ENCODE peak calls at places on chromosomes 2 and 18, in seven cellular contexts. V is GM12865, N is BE2C, S is AG10803, H is AG04449, A is astrocyte, G is PC-9. R is an unnamed sample.

GRCh38 chr2:231987088-231987788 is 25.7 kb downstream of the DIS3L2 start:
- DNase-seq in V (no peak), N (no peak), S (peak; percentile 67), H (no peak), A (peak; percentile 57), G (no peak), R (no peak)

GRCh38 chr18:13530879-13531387 is 195.4 kb downstream of the FAM210A start:
- DNase-seq in V (peak; percentile 41), N (peak; percentile 26), S (peak; percentile 75), H (peak; percentile 10), A (peak; percentile 53), G (no peak), R (no peak)

GRCh38 chr2:176132397-176133086 is 3.0 kb downstream of the HOXD8 start:
- DNase-seq in V (no peak), N (no peak), S (peak; percentile 67), H (no peak), A (no peak), G (no peak), R (no peak)

GRCh38 chr2:192254444-192254843 is 59.7 kb upstream of the TMEFF2 start:
- DNase-seq in V (no peak), N (no peak), S (no peak), H (no peak), A (no peak), G (no peak), R (no peak)

GRCh38 chr2:222548997-222549396 is 106.9 kb downstream of the FARSB start:
- DNase-seq in V (no peak), N (no peak), S (peak; percentile 18), H (no peak), A (peak; percentile 11), G (no peak), R (no peak)

GRCh38 chr2:127932199-127932877 is 46.6 kb upstream of the AMMECR1L start:
- DNase-seq in V (no peak), N (no peak), S (peak; percentile 72), H (peak; percentile 9), A (peak; percentile 48), G (peak; percentile 85), R (no peak)

GRCh38 chr2:219609149-219609750 is 11.6 kb downstream of the STK11IP start:
- DNase-seq in V (no peak), N (no peak), S (no peak), H (no peak), A (no peak), G (no peak), R (no peak)

GRCh38 chr2:15845737-15846405 is 94.5 kb upstream of the MYCN start:
- DNase-seq in V (no peak), N (no peak), S (no peak), H (no peak), A (no peak), G (no peak), R (no peak)

GRCh38 chr2:65420712-65421431 is 11.5 kb downstream of the SPRED2 start:
- DNase-seq in V (peak; percentile 58), N (no peak), S (peak; percentile 58), H (no peak), A (peak; percentile 58), G (peak; percentile 64), R (no peak)

GRCh38 chr2:207974214-207974600 is 51.1 kb downstream of the PLEKHM3 start:
- DNase-seq in V (no peak), N (no peak), S (no peak), H (no peak), A (no peak), G (peak; percentile 88), R (no peak)

GRCh38 chr2:203859030-203859854 is 8.3 kb upstream of the CTLA4 start:
- DNase-seq in V (no peak), N (no peak), S (no peak), H (no peak), A (no peak), G (no peak), R (no peak)

GRCh38 chr2:15415748-15416147 is 145.4 kb downstream of the NBAS start:
- DNase-seq in V (no peak), N (no peak), S (no peak), H (no peak), A (no peak), G (no peak), R (no peak)

DNA sequence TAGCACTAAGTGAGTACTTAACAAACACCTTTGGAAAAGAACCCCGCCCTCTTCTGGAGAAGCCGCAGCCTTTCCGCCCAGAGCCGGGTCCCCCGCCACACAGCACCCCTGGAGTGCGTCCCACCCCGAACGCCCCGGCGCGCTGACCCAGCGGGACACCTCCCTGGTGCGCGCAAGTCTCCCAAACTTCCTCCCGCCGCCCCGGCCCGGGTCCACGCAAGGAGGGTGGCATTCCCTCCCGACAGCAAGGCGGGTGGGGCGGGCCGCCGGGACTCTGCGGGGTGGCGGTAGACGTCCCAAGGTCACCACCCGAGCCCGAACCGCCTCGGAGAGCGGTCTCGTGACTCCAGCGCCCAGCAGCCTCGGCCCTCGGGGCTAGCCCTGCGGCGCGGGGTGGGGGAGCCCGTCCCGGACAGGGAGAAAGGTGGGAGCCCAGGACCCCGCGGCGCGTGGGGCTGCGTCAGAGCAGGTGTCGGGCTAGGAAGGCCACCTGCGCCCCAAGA is 598 bp downstream of the CCDC93 start:
- DNase-seq in V (peak; percentile 32), N (peak; percentile 10), S (peak; percentile 25), H (no peak), A (no peak), G (no peak), R (no peak)
- TF ChIP-seq CTCF in V (no peak), N (no peak), S (no peak), H (no peak), A (no peak), G (peak; percentile 44), R (no peak)

GRCh38 chr2:196917802-196918201 is 8.7 kb downstream of the PGAP1 start:
- DNase-seq in V (no peak), N (no peak), S (no peak), H (no peak), A (no peak), G (no peak), R (no peak)
- H3K4me3 ChIP-seq in V (no peak overlapping the region), N (no peak overlapping the region), S (no peak overlapping the region), H (no peak overlapping the region), A (no peak overlapping the region), G (no peak overlapping the region), R (no peak overlapping the region)

GRCh38 chr2:135876066-135876711 is at the start of gene MCM6:
- DNase-seq in V (peak; percentile 100), N (peak; percentile 95), S (peak; percentile 99), H (peak; percentile 88), A (peak; percentile 96), G (peak; percentile 95), R (peak; percentile 98)
- TF ChIP-seq CTCF in V (no peak), N (no peak), S (no peak), H (no peak), A (no peak), G (no peak), R (no peak)

DNA sequence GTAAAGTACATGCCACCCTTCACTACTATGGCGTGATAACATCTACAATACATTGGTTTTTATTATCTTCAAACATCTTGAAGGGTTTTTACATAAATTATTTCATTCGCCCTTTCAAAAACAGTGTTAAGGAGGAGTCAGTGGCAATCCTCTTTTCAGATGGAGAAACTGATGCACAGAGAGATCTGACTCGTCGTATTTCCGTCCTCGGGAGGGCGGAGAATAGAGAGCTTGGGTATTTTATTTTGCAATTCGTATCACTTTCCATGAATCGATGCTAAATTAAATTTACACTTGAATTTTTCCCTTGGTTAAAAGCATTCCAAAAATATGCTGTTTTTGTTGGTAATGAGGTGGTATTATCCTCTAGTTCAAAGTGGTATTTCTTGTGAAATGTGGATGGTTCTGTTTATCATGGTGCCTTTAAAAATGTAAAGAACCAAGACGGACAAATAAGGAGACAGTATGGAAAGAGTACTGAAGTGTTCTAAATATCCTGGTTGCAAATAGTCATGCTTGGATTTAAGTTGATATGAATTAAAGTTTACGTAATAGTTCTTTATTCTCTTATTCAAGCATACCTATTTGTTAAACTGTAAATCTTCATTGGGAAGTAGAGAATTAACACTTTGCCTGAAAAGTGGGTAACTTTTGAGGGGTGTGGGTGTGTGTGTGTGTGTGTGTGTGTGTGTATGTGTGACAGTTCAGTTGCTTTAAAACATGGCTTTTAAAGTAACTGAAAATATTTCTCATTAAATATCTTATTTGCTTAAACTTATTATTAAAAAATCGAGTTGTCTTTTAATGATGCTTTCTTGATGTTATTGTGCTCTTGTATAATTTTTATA is 5.6 kb downstream of the PHLPP1 start:
- DNase-seq in V (no peak), N (no peak), S (no peak), H (no peak), A (no peak), G (no peak), R (no peak)
- H3K4me3 ChIP-seq in V (no peak overlapping the region), N (no peak overlapping the region), S (no peak overlapping the region), H (no peak overlapping the region), A (peak overlapping the region; percentile 71), G (no peak overlapping the region), R (no peak overlapping the region)

DNA sequence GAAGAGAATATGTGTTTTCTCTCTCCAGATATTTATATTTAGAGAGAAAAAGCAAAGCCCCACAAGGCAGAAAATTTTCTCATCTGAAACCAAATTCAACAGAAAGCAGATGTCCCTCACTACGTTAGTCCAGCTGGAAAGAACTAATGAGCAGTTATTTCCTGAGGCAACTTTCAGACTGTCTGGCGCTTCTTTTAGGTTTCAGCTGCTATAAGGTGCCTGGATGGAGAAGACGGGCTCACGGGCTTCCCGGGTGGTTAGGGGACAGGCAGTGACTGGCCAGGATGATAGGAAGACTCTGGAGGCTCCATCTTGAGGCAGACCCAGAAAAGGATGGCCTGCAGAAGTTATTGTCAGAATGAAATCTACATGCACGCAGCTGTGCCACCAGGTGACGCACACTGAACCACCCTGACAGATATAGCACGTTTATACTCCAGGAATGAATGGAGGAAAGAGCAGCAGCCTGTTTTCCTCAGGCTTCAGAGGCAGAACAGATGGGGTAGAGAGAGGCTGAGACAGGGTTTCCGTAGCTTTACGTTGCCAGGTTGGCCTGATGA is 50.7 kb downstream of the MRPL35 start:
- DNase-seq in V (peak; percentile 80), N (peak; percentile 60), S (no peak), H (no peak), A (no peak), G (no peak), R (no peak)
- TF ChIP-seq CTCF in V (peak; percentile 46), N (peak; percentile 32), S (peak; percentile 26), H (peak; percentile 16), A (no peak), G (no peak), R (peak; percentile 52)

R was measured in GM12864.